ENCODE peak calls at places on chromosome 15, in five cellular contexts. W is GM12878, R is endothelial cell of umbilical vein, Q is A549, U is K562. X is an unnamed sample.

GRCh38 chr15:91302588-91303439 is 202.8 kb downstream of the SV2B start:
- DNase-seq in W (peak), R (peak), Q (peak), U (peak), X (peak)

GRCh38 chr15:50953302-50953701 is 44.8 kb downstream of the AP4E1 start:
- DNase-seq in W (no peak), R (no peak), Q (no peak), U (no peak), X (no peak)

GRCh38 chr15:95345867-95346266 is 984.6 kb upstream of the NR2F2 start:
- DNase-seq in W (no peak), R (no peak), Q (no peak), U (no peak), X (no peak)

GRCh38 chr15:60634815-60635214 is 155.9 kb upstream of the ICE2 start:
- DNase-seq in W (no peak), R (no peak), Q (no peak), U (no peak), X (peak)

GRCh38 chr15:77179541-77179998 is 108.7 kb upstream of the TSPAN3 start:
- DNase-seq in W (peak), R (no peak), Q (no peak), U (no peak), X (no peak)

GRCh38 chr15:45648521-45649200 is 13.8 kb downstream of the SQOR start:
- DNase-seq in W (no peak), R (no peak), Q (peak), U (no peak), X (no peak)

GRCh38 chr15:64051093-64051402 is 4.8 kb upstream of the DAPK2 start:
- DNase-seq in W (no peak), R (no peak), Q (no peak), U (no peak), X (no peak)

GRCh38 chr15:94229591-94230365 is 1.6 kb upstream of the MCTP2 start:
- DNase-seq in W (peak), R (no peak), Q (no peak), U (no peak), X (peak)

GRCh38 chr15:43516185-43516584 is 1.2 kb upstream of the MAP1A start:
- DNase-seq in W (no peak), R (no peak), Q (no peak), U (peak), X (no peak)

GRCh38 chr15:90829942-90830440 is 38.4 kb upstream of the FURIN start:
- DNase-seq in W (no peak), R (peak), Q (no peak), U (no peak), X (peak)

GRCh38 chr15:63663906-63664305 is 66.7 kb downstream of the FBXL22 start:
- DNase-seq in W (no peak), R (no peak), Q (no peak), U (no peak), X (no peak)

GRCh38 chr15:49901867-49902775 is 216.9 kb downstream of the ATP8B4 start:
- DNase-seq in W (no peak), R (no peak), Q (no peak), U (no peak), X (no peak)

GRCh38 chr15:70018646-70019600 is 78.8 kb downstream of the TLE3 start:
- DNase-seq in W (no peak), R (no peak), Q (no peak), U (no peak), X (no peak)

DNA sequence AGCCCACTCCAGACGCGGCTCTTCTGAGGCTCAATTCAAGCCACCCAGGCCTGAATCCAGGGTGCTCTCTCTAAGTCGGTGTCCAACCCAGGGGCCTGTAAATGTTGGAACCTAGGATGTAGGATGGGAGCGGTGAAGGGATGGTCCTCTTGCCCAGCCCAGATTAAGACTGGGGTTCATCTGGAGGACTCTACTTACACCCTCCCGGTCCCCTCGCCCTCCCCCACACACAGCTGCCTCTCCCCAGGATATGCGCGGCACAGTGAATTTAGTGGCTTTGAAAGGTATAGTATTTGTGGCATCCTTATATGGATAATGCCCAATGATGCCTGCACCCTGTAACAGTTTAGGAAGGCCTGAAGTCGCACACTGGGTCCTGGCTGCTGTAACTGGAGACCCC is 855 bp upstream of the FBN1 start:
- DNase-seq in W (no peak), R (no peak), Q (no peak), U (no peak), X (no peak)
- H3K4me3 ChIP-seq in W (peak), R (peak), Q (peak), U (no peak), X (no peak)

GRCh38 chr15:40053234-40054055 is 14.5 kb upstream of the SRP14 start:
- DNase-seq in W (no peak), R (no peak), Q (no peak), U (no peak), X (peak)

GRCh38 chr15:40051616-40052415 is 12.8 kb upstream of the SRP14 start:
- DNase-seq in W (no peak), R (no peak), Q (no peak), U (no peak), X (no peak)

GRCh38 chr15:40052604-40053003 is 13.6 kb upstream of the SRP14 start:
- DNase-seq in W (no peak), R (no peak), Q (no peak), U (no peak), X (peak)

GRCh38 chr15:40049076-40049475 is 10.1 kb upstream of the SRP14 start:
- DNase-seq in W (no peak), R (no peak), Q (no peak), U (no peak), X (no peak)

DNA sequence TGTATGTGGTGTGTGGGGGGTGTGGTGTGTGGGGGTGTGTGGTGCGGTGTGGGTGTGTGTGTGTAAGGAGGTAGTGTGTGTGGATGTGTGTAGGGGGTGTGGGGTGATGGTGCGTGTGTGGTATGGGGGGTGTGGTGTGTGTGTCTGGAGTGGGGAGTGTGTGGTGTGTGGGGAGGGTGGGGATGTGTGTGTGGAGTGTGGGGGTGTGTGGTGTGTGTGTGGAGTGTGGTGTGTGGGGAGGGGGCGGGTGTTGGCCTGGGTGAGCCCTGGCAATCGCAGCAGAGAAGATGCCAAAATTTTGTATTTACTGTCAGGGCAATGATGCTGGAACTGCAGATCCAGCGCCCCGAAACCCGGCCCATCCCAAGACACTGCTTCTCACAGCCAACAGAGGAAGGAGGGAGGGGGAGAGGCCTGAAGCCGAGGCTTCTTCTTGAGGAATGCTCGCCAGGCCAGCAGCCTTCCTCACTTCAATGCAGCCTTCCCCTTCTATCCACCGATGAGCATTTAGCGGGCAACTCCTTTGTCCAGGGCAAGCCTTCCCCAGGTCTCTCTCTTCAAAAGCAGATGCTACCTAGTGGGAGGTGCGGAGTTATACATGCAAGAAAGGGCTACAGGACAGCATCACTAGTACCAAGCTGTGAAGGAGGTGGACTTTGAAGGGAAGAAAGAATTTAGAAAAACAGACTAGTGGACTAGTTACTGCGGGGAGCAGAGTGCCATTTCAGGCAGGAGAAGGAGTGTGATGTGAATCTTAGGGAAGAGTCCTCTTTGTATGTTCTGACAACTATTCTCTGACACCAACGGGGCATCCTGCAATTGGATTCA is 12.0 kb upstream of the SRP14 start:
- DNase-seq in W (no peak), R (no peak), Q (no peak), U (no peak), X (peak)
- TF ChIP-seq MYC in W (no peak), R (no peak), Q (no peak), U (no peak), X (no peak)

GRCh38 chr15:31390029-31390428 is 63.4 kb downstream of the KLF13 start:
- DNase-seq in W (no peak), R (no peak), Q (no peak), U (no peak), X (no peak)
- TF ChIP-seq MAX in W (no peak), R (no peak), Q (no peak), U (no peak), X (no peak)

GRCh38 chr15:25347707-25348106 is 91.1 kb downstream of the UBE3A start:
- DNase-seq in W (no peak), R (no peak), Q (no peak), U (no peak), X (no peak)

GRCh38 chr15:25346371-25346770 is 92.5 kb downstream of the UBE3A start:
- DNase-seq in W (no peak), R (no peak), Q (no peak), U (no peak), X (no peak)

GRCh38 chr15:25342629-25343028 is 96.2 kb downstream of the UBE3A start:
- DNase-seq in W (no peak), R (no peak), Q (no peak), U (no peak), X (peak)

DNA sequence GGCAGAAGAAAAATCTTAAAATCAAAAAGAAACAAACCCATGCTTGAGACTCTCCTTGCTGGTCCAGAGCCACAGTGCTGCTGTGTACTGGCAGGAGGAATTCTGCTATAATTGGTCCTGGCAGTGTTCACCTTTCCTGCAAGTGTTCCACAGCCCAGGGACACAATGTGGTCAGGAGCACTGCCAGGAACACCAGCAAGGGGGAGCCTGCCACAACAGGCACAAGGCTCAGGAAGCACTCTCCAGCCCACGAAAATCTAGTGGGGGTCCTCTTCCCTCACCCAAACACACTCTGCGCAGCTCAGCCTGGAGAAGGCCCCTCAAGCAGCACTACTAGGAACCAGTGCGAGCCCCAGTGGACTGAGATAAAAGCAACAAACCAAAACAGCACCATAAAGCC is 92.9 kb downstream of the UBE3A start:
- DNase-seq in W (no peak), R (peak), Q (no peak), U (no peak), X (no peak)
- H3K4me3 ChIP-seq in W (no peak), R (no peak), Q (no peak), U (no peak), X (no peak)

DNA sequence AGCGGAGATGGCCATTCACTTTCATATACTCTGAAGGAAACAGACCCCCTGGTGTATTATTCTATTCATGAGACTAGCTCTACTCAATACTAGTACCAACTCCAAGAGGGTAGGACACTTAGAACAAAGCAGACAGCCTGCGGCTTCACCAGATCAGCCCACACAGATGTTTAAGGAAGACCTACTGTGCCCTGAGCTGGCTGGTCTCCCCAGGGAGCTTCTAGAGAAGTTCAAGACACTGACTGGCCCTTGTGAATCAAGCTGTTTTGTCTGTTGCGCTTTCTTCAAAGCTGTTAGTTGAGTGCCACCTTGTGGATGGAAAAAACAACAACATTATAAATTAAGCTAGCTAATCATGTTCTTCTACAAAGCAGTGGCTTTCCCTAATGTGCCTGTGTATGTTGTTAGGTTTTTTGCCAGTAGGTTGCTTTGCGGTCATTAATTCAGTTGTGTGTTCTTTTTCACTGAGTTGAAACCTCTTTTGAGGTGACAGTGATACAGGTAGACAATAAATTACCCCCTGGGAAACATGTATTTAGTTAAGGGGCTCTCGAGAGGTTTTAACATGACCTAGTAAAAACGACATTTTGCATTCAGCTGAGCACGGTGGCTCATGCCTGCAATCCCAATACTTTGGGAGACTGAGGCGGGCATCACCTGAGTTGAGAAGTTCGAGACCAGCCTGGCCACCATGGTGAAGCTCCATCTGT is 64.2 kb upstream of the MYZAP start:
- DNase-seq in W (peak), R (peak), Q (peak), U (peak), X (peak)
- TF ChIP-seq MYC in W (no peak), R (no peak), Q (no peak), U (no peak), X (peak)

GRCh38 chr15:40831861-40832260 is 3.4 kb upstream of the PPP1R14D start:
- DNase-seq in W (no peak), R (no peak), Q (no peak), U (no peak), X (no peak)

GRCh38 chr15:40832903-40833302 is 4.4 kb upstream of the PPP1R14D start:
- DNase-seq in W (no peak), R (no peak), Q (no peak), U (no peak), X (no peak)

GRCh38 chr15:40829155-40829554 is 647 bp upstream of the PPP1R14D start:
- DNase-seq in W (no peak), R (no peak), Q (no peak), U (no peak), X (no peak)

GRCh38 chr15:40828447-40829036 is at the start of gene PPP1R14D:
- DNase-seq in W (no peak), R (no peak), Q (no peak), U (no peak), X (no peak)

DNA sequence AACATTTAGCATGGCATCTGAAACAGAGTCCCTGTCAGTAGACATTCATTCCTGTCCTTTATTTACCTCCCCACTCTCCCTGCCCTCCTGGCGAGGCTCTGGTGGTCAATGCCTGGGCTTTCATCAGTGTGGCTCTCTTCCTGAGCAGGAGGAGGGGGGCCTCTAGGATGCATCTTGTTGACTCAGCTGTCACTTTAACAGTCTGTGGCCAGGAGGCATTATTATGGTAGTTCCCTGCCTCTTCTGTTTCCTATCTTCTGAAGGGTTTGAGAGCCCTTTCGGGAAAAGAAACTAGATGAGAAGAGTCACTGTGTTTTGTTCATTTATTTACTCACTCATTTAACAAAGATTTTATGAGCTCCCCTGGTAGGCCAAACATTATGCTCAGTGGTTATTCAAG is 2.4 kb upstream of the PPP1R14D start:
- DNase-seq in W (no peak), R (no peak), Q (no peak), U (no peak), X (no peak)
- TF ChIP-seq MAX in W (no peak), R (no peak), Q (no peak), U (no peak), X (no peak)

GRCh38 chr15:74127255-74127953 is 3.0 kb upstream of the ISLR2 start:
- DNase-seq in W (no peak), R (peak), Q (peak), U (peak), X (peak)
- H3K4me3 ChIP-seq in W (peak), R (peak), Q (peak), U (no peak), X (no peak)

GRCh38 chr15:93035953-93036810 is 52.8 kb downstream of the RGMA start:
- DNase-seq in W (no peak), R (peak), Q (peak), U (peak), X (peak)
- TF ChIP-seq MYC in W (no peak), R (no peak), Q (peak), U (no peak), X (peak)

GRCh38 chr15:33029247-33029646 is 165.3 kb downstream of the FMN1 start:
- DNase-seq in W (no peak), R (no peak), Q (no peak), U (no peak), X (no peak)

GRCh38 chr15:33027636-33028035 is 166.9 kb downstream of the FMN1 start:
- DNase-seq in W (no peak), R (no peak), Q (no peak), U (no peak), X (no peak)

GRCh38 chr15:33030315-33030714 is 164.2 kb downstream of the FMN1 start:
- DNase-seq in W (no peak), R (no peak), Q (no peak), U (no peak), X (no peak)

GRCh38 chr15:33028495-33028894 is 166.0 kb downstream of the FMN1 start:
- DNase-seq in W (no peak), R (no peak), Q (no peak), U (no peak), X (no peak)

GRCh38 chr15:33026614-33027013 is 167.9 kb downstream of the FMN1 start:
- DNase-seq in W (no peak), R (no peak), Q (no peak), U (no peak), X (no peak)
- TF ChIP-seq MAX in W (no peak), R (no peak), Q (no peak), U (no peak), X (no peak)